ENCODE peak calls at places on chromosomes 6 and 20, in five cellular contexts. Q, O, G, Y and E are unnamed samples.

GRCh38 chr6:70312165-70312564 is 9.3 kb upstream of the COL9A1 start:
- DNase-seq in Q (no peak), O (no peak), G (peak; percentile 70), Y (peak; percentile 89), E (no peak)

GRCh38 chr6:139271056-139271455 is 20.7 kb downstream of the TXLNB start:
- DNase-seq in Q (no peak), O (no peak), G (no peak), Y (peak; percentile 62), E (no peak)

GRCh38 chr6:104606361-104606760 is 253.4 kb downstream of the HACE1 start:
- DNase-seq in Q (peak; percentile 79), O (no peak), G (no peak), Y (no peak), E (peak; percentile 84)

GRCh38 chr6:88494401-88495140 is 328.4 kb upstream of the CNR1 start:
- DNase-seq in Q (no peak), O (no peak), G (no peak), Y (no peak), E (no peak)

GRCh38 chr20:51380401-51381385 is 161.8 kb downstream of the NFATC2 start:
- DNase-seq in Q (no peak), O (peak; percentile 29), G (no peak), Y (no peak), E (no peak)

GRCh38 chr6:104771258-104771832 is 88.4 kb downstream of the HACE1 start:
- DNase-seq in Q (no peak), O (peak; percentile 22), G (no peak), Y (peak; percentile 45), E (no peak)

GRCh38 chr20:1568166-1568490 is 10.6 kb upstream of the SIRPD start:
- DNase-seq in Q (no peak), O (no peak), G (no peak), Y (peak; percentile 9), E (no peak)

GRCh38 chr6:30685157-30685976 is 1.1 kb downstream of the PPP1R18 start:
- DNase-seq in Q (no peak), O (peak; percentile 57), G (no peak), Y (no peak), E (peak; percentile 69)

GRCh38 chr6:33433001-33433559 is 13.2 kb downstream of the SYNGAP1 start:
- DNase-seq in Q (peak; percentile 35), O (no peak), G (no peak), Y (no peak), E (peak; percentile 72)

GRCh38 chr20:17825251-17825691 is 125.5 kb downstream of the BANF2 start:
- DNase-seq in Q (no peak), O (peak; percentile 11), G (no peak), Y (no peak), E (no peak)

GRCh38 chr6:7726416-7727149 is 684 bp downstream of the BMP6 start:
- DNase-seq in Q (peak; percentile 66), O (no peak), G (no peak), Y (peak; percentile 19), E (peak; percentile 83)
- H3K9ac ChIP-seq in Q (no peak overlapping the region), O (no peak overlapping the region), G (no peak overlapping the region), Y (no peak overlapping the region), E (no peak overlapping the region)

GRCh38 chr6:96468681-96469224 is 52.9 kb upstream of the UFL1 start:
- DNase-seq in Q (peak; percentile 8), O (no peak), G (no peak), Y (peak; percentile 35), E (no peak)
- TF ChIP-seq CTCF in Q (peak; percentile 46), O (no peak), G (peak; percentile 16), Y (peak; percentile 53), E (peak; percentile 61)

GRCh38 chr6:148590881-148591280 is 155.9 kb upstream of the UST start:
- DNase-seq in Q (no peak), O (peak; percentile 18), G (no peak), Y (no peak), E (no peak)
- H3K9ac ChIP-seq in Q (no peak overlapping the region), O (no peak overlapping the region), G (no peak overlapping the region), Y (no peak overlapping the region), E (no peak overlapping the region)

GRCh38 chr6:153553627-153554026 is 422.5 kb upstream of the RGS17 start:
- DNase-seq in Q (peak; percentile 72), O (no peak), G (peak; percentile 7), Y (peak; percentile 48), E (peak; percentile 80)
- TF ChIP-seq CTCF in Q (peak; percentile 65), O (no peak), G (peak; percentile 64), Y (peak; percentile 52), E (peak; percentile 83)